ENCODE peak calls at places on chromosome 19, in six cellular contexts. S is heart left ventricle, K is body of pancreas, V is lower lobe of right lung, E is heart right ventricle, A is NT2/D1. H is an unnamed sample.
A peak's percentile ranks its signal among the peaks of the same experiment; 100 is the strongest.

GRCh38 chr19:46764817-46765291 is 18.6 kb upstream of the STRN4 start:
- DNase-seq in S (no peak), K (peak; percentile 88), V (no peak), E (no peak), A (no peak), H (no peak)

GRCh38 chr19:7925171-7925837 is 631 bp downstream of the CTXN1 start:
- DNase-seq in S (no peak), K (peak; percentile 64), V (peak; percentile 80), E (peak; percentile 60), A (no peak), H (peak; percentile 79)

GRCh38 chr19:56273563-56274117 is 1.1 kb downstream of the EDDM13 start:
- DNase-seq in S (no peak), K (no peak), V (no peak), E (no peak), A (no peak), H (no peak)

GRCh38 chr19:38710928-38711725 is 33.1 kb downstream of the CAPN12 start:
- DNase-seq in S (peak; percentile 79), K (no peak), V (no peak), E (no peak), A (no peak), H (no peak)

GRCh38 chr19:6752257-6753177 is 13.0 kb downstream of the TRIP10 start:
- DNase-seq in S (no peak), K (no peak), V (no peak), E (no peak), A (no peak), H (no peak)

GRCh38 chr19:29614046-29614445 is 8.0 kb downstream of the POP4 start:
- DNase-seq in S (no peak), K (no peak), V (no peak), E (no peak), A (no peak), H (no peak)

GRCh38 chr19:51621178-51621577 is 9.0 kb downstream of the SIGLEC5 start:
- DNase-seq in S (no peak), K (no peak), V (no peak), E (no peak), A (no peak), H (no peak)

GRCh38 chr19:9671654-9672053 is 3.2 kb downstream of the ZNF562 start:
- DNase-seq in S (no peak), K (no peak), V (no peak), E (no peak), A (no peak), H (no peak)

GRCh38 chr19:43634877-43635560 is 4.6 kb downstream of the CADM4 start:
- DNase-seq in S (no peak), K (no peak), V (no peak), E (no peak), A (no peak), H (no peak)

GRCh38 chr19:19113040-19113541 is 25.2 kb downstream of the TMEM161A start:
- DNase-seq in S (no peak), K (no peak), V (no peak), E (no peak), A (no peak), H (no peak)

GRCh38 chr19:29663861-29664752 is 1.2 kb upstream of the PLEKHF1 start:
- DNase-seq in S (no peak), K (no peak), V (no peak), E (no peak), A (no peak), H (no peak)

GRCh38 chr19:11693505-11694499 is 44.9 kb downstream of the ZNF823 start:
- DNase-seq in S (no peak), K (no peak), V (no peak), E (no peak), A (peak; percentile 55), H (no peak)

GRCh38 chr19:34232566-34233481 is 21.5 kb upstream of the GARRE1 start:
- DNase-seq in S (peak; percentile 81), K (peak; percentile 45), V (peak; percentile 59), E (peak; percentile 54), A (no peak), H (peak; percentile 82)

GRCh38 chr19:17553256-17553655 is 2.2 kb upstream of the COLGALT1 start:
- DNase-seq in S (no peak), K (peak; percentile 48), V (no peak), E (peak; percentile 93), A (no peak), H (peak; percentile 78)

GRCh38 chr19:23527797-23528196 is 132.5 kb upstream of the ZNF91 start:
- DNase-seq in S (no peak), K (no peak), V (no peak), E (no peak), A (no peak), H (no peak)

GRCh38 chr19:40621283-40621682 is 20.1 kb downstream of the LTBP4 start:
- DNase-seq in S (no peak), K (no peak), V (no peak), E (no peak), A (no peak), H (no peak)

GRCh38 chr19:55228403-55229031 is at the start of gene TMEM86B:
- DNase-seq in S (peak; percentile 37), K (no peak), V (no peak), E (no peak), A (no peak), H (no peak)

GRCh38 chr19:29320076-29320475 is 107.1 kb upstream of the UQCRFS1 start:
- DNase-seq in S (no peak), K (no peak), V (no peak), E (no peak), A (no peak), H (no peak)

GRCh38 chr19:47058621-47059020 is 10.2 kb upstream of the TMEM160 start:
- DNase-seq in S (no peak), K (no peak), V (no peak), E (no peak), A (no peak), H (no peak)

GRCh38 chr19:18203408-18203862 is 407 bp downstream of the RAB3A start:
- DNase-seq in S (no peak), K (peak; percentile 32), V (peak; percentile 77), E (peak; percentile 39), A (no peak), H (no peak)

GRCh38 chr19:37979547-37980082 is 72.6 kb downstream of the SIPA1L3 start:
- DNase-seq in S (no peak), K (peak; percentile 58), V (peak; percentile 66), E (no peak), A (no peak), H (no peak)

GRCh38 chr19:45509692-45510015 is 2.4 kb downstream of the VASP start:
- DNase-seq in S (peak; percentile 25), K (no peak), V (no peak), E (no peak), A (no peak), H (no peak)

GRCh38 chr19:30719189-30719990 is 347.2 kb downstream of the ZNF536 start:
- DNase-seq in S (peak; percentile 86), K (peak; percentile 80), V (peak; percentile 64), E (peak; percentile 74), A (no peak), H (no peak)

GRCh38 chr19:35205733-35206323 is 22.7 kb downstream of the FAM187B start:
- DNase-seq in S (no peak), K (no peak), V (no peak), E (no peak), A (no peak), H (no peak)

GRCh38 chr19:45922281-45922680 is 7.7 kb upstream of the NANOS2 start:
- DNase-seq in S (no peak), K (no peak), V (no peak), E (no peak), A (no peak), H (no peak)

GRCh38 chr19:19179548-19180441 is 9.7 kb upstream of the MEF2B start:
- DNase-seq in S (no peak), K (no peak), V (no peak), E (no peak), A (no peak), H (no peak)

DNA sequence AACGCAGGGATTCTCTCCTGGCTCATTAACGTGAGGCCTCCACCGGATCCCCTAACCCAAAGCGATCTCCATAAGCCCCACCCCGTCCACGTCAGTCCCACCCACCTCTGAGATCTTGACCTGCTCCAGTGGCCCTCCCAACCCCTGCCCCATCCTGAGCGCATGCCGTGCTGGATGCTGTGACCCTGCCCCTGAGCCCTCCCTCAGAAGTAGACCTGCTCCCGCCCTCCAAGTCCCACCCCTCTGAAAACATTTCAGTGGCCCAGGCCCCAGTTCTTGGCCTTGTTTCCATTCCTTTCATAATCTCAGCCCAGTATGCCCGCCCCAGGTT is 19.9 kb downstream of the LMTK3 start:
- DNase-seq in S (no peak), K (peak; percentile 22), V (no peak), E (no peak), A (no peak), H (no peak)
- H3K4me3 ChIP-seq in S (no peak overlapping the region), K (no peak overlapping the region), V (no peak overlapping the region), E (no peak overlapping the region), A (peak overlapping the region; percentile 37), H (no peak overlapping the region)

GRCh38 chr19:3723110-3723488 is 14.9 kb downstream of the TJP3 start:
- DNase-seq in S (no peak), K (no peak), V (no peak), E (no peak), A (no peak), H (no peak)
- H3K4me3 ChIP-seq in S (no peak overlapping the region), K (no peak overlapping the region), V (no peak overlapping the region), E (no peak overlapping the region), A (peak overlapping the region; percentile 9), H (no peak overlapping the region)

DNA sequence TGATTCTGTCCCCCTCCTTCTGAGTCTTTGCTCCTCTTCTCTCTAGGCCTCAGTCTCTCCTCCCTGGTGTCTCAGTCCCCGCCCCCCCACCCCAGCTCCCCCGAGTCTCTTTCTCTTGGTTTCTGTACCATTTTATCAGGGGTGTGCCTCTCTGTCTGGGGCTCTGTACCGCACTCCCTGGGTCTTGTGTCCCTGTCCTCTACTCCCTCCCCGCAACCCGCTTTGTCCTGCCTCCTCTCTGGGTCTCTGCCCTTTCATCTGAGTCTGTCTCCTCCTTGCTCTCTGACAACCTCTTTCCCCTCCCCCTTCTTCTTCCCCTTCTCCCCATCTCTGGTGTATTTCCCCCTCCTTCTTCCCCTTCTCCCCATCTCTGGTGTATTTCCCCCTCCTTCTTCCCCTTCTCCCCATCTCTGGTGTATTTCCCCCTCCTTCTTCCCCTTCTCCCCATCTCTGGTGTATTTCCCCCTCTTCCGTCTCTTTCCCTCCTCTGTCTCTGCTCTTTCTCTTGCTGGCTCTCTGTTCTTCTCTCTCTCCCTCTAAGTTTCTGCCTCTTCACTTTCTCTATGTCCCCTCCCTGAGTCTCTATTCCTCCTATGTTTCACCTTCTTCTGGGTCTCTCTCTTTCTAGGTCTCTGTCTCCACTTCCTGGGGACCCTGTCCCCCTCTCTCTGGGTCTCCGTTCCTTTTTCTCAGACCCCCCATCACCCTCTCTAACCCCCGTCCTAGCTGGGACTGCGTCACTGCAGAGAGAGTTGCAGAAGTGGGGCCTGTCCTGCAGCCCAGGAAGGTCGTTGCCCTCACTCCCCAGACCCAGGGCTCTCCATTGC is 2.2 kb upstream of the KCNC3 start:
- DNase-seq in S (no peak), K (no peak), V (peak; percentile 45), E (no peak), A (no peak), H (peak; percentile 51)
- H3K4me3 ChIP-seq in S (peak overlapping the region; percentile 50), K (no peak overlapping the region), V (peak overlapping the region; percentile 60), E (peak overlapping the region; percentile 53), A (peak overlapping the region; percentile 83), H (no peak overlapping the region)

DNA sequence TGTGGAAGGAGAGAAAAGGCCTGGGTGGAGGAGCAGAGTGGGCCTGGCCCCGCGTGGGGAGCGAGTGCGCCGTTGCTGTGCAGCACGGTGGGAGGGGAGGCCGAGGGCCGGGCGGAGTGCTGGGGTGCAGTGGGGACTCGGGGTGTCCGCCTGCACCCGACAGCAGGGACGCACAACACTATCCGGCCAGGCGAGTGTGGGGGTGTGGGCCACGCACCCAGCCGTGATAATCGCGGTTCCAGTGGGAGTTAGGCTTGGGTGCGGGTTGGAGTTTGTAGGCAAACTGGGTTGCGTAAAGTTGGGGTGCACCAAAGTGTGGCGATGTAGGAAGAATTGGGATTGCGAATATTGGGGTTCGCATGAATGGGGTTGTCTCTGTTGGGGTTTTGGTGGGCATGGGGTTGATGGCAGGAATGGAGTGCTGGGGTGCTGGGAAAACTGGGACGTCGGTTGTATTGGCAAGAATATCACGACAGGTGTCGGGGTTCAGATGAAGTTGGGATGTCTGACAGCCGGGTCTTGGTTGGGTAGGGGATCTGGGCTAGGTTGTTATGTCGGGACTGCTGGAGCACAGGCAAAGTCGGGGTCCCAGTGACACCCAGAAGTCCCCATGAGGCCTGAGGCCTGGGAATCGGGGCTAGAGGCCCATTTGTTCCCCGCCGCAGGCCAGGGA is 604 bp upstream of the CIRBP start:
- DNase-seq in S (no peak), K (no peak), V (peak; percentile 58), E (peak; percentile 28), A (no peak), H (no peak)
- H3K4me3 ChIP-seq in S (peak overlapping the region; percentile 64), K (no peak overlapping the region), V (peak overlapping the region; percentile 94), E (peak overlapping the region; percentile 98), A (peak overlapping the region; percentile 31), H (no peak overlapping the region)

H was measured in aorta.